ENCODE peak calls at places on chromosomes 4 and X, in seven cellular contexts. B is activated T-cell treated with anti-CD3 and anti-CD28 coated beads for 1 hour; V is stimulated activated naive B cell treated with anti-CD40 and anti-IgM and Interleukin-4, amounts not matched to agents 10 μg/mL and 1 μg/mL and 100 μg/mL, for 72 hours; S is ELF-1; E is NCI-H1105 treated with DMSO at 0.1 percent for 48 hours; J is SW480; X is endodermal cell. I is an unnamed sample.

GRCh38 chrX:130878350-130879341 is 24.4 kb downstream of the ENOX2 start:
- DNase-seq in B (no peak), S (no peak), E (peak), J (peak), X (no peak), V (no peak), I (peak)

GRCh38 chr4:92101609-92102231 is 202.0 kb upstream of the GRID2 start:
- DNase-seq in E (no peak), J (no peak), B (no peak), V (no peak), S (no peak), X (no peak), I (peak)

GRCh38 chr4:3684546-3684945 is 81.6 kb upstream of the ADRA2C start:
- DNase-seq in S (no peak), V (no peak), B (no peak), X (no peak), J (no peak), E (no peak), I (no peak)

GRCh38 chr4:43242611-43243010 is 350.1 kb downstream of the GRXCR1 start:
- DNase-seq in X (no peak), S (no peak), J (no peak), E (no peak), B (no peak), V (no peak), I (peak)

GRCh38 chr4:17313194-17313593 is 198.7 kb downstream of the QDPR start:
- DNase-seq in B (no peak), J (no peak), V (no peak), X (no peak), E (no peak), S (no peak), I (no peak)

GRCh38 chrX:32998776-32999175 is 212.6 kb downstream of the DMD start:
- DNase-seq in V (no peak), X (no peak), E (no peak), J (no peak), S (no peak), B (no peak), I (no peak)

GRCh38 chr4:34732170-34732569 is 1512.1 kb downstream of the ARAP2 start:
- DNase-seq in E (no peak), V (no peak), S (no peak), B (no peak), X (no peak), J (no peak), I (no peak)

GRCh38 chr4:110742148-110742547 is 119.3 kb upstream of the PITX2 start:
- DNase-seq in X (no peak), V (no peak), B (no peak), J (no peak), S (no peak), E (no peak), I (peak)

GRCh38 chr4:85783483-85783882 is 308.5 kb downstream of the ARHGAP24 start:
- DNase-seq in V (no peak), X (no peak), S (no peak), B (no peak), J (no peak), E (no peak), I (peak)

GRCh38 chr4:108045687-108046024 is 56.0 kb downstream of the HADH start:
- DNase-seq in E (no peak), J (no peak), X (no peak), B (no peak), V (no peak), S (no peak), I (peak)

GRCh38 chr4:153465583-153465921 is 608 bp upstream of the TMEM131L start:
- DNase-seq in E (no peak), V (no peak), X (no peak), B (no peak), J (peak), S (no peak), I (peak)

GRCh38 chrX:9291666-9292065 is 173.2 kb upstream of the TBL1X start:
- DNase-seq in S (peak), X (peak), J (no peak), B (no peak), V (no peak), E (peak), I (no peak)

GRCh38 chrX:16842684-16843083 is 27.5 kb downstream of the RBBP7 start:
- DNase-seq in V (no peak), X (no peak), S (no peak), E (no peak), B (no peak), J (no peak), I (no peak)

GRCh38 chr4:137819964-137820383 is 287.7 kb upstream of the PCDH18 start:
- DNase-seq in B (no peak), J (peak), X (peak), E (peak), S (peak), V (no peak), I (peak)

GRCh38 chr4:41241919-41242318 is 14.8 kb upstream of the UCHL1 start:
- DNase-seq in X (no peak), V (no peak), J (no peak), E (no peak), B (no peak), S (no peak), I (no peak)

GRCh38 chr4:1576200-1576960 is 107.7 kb downstream of the FAM53A start:
- DNase-seq in J (no peak), E (no peak), S (no peak), B (no peak), X (peak), V (no peak), I (no peak)

GRCh38 chr4:148116264-148116663 is 325.9 kb downstream of the NR3C2 start:
- DNase-seq in V (no peak), X (no peak), S (no peak), E (peak), B (no peak), J (no peak), I (peak)

GRCh38 chrX:98068210-98068609 is 1184.5 kb downstream of the RPA4 start:
- DNase-seq in E (no peak), X (peak), J (no peak), B (no peak), V (no peak), S (no peak), I (peak)

GRCh38 chr4:77434299-77435092 is 171.1 kb upstream of the CXCL13 start:
- DNase-seq in X (no peak), V (no peak), B (no peak), E (no peak), S (no peak), J (no peak), I (no peak)

GRCh38 chrX:41733939-41734338 is 10.0 kb downstream of the GPR82 start:
- DNase-seq in V (peak), E (no peak), B (no peak), X (no peak), S (no peak), J (no peak), I (no peak)

GRCh38 chrX:112818114-112819012 is 22.3 kb downstream of the AMOT start:
- DNase-seq in B (no peak), S (no peak), V (no peak), J (peak), X (peak), E (no peak), I (no peak)

GRCh38 chr4:168273838-168274237 is 44.7 kb downstream of the DDX60 start:
- DNase-seq in B (no peak), E (no peak), S (peak), X (no peak), V (no peak), J (no peak), I (no peak)

GRCh38 chrX:27987862-27988646 is 6.8 kb upstream of the DCAF8L1 start:
- DNase-seq in V (no peak), J (peak), E (no peak), S (peak), B (no peak), X (no peak), I (no peak)

GRCh38 chr4:2799444-2799911 is 6.6 kb downstream of the SH3BP2 start:
- DNase-seq in B (no peak), S (no peak), X (no peak), V (no peak), J (no peak), E (no peak), I (no peak)

GRCh38 chr4:37675587-37676290 is 10.4 kb downstream of the RELL1 start:
- DNase-seq in E (no peak), J (no peak), X (no peak), V (peak), B (no peak), S (no peak), I (no peak)

GRCh38 chr4:166501941-166502382 is 628.9 kb downstream of the TLL1 start:
- DNase-seq in X (peak), S (peak), B (no peak), V (no peak), J (no peak), E (no peak), I (no peak)

GRCh38 chrX:14673764-14674163 is 144.4 kb downstream of the GLRA2 start:
- DNase-seq in E (peak), B (no peak), V (peak), X (no peak), S (no peak), J (peak), I (peak)

GRCh38 chr4:88320174-88320779 is 35.9 kb upstream of the PPM1K start:
- DNase-seq in V (no peak), J (no peak), S (no peak), B (no peak), X (no peak), E (no peak), I (peak)

GRCh38 chr4:110508827-110509446 is 33.0 kb downstream of the ENPEP start:
- DNase-seq in B (no peak), J (peak), X (no peak), S (no peak), E (no peak), V (no peak), I (peak)

GRCh38 chr4:20684852-20685763 is 15.2 kb upstream of the PACRGL start:
- DNase-seq in B (no peak), X (no peak), V (no peak), S (no peak), J (no peak), E (peak), I (peak)

GRCh38 chr4:81635747-81636146 is 164.0 kb upstream of the RASGEF1B start:
- DNase-seq in J (no peak), V (peak), E (no peak), S (peak), X (no peak), B (no peak), I (no peak)

GRCh38 chrX:40171513-40172168 is 73.9 kb upstream of the BCOR start:
- DNase-seq in S (peak), J (no peak), V (no peak), B (no peak), E (no peak), X (peak), I (peak)

GRCh38 chr4:3679851-3680311 is 86.3 kb upstream of the ADRA2C start:
- DNase-seq in X (peak), E (no peak), S (no peak), B (no peak), J (no peak), V (no peak), I (no peak)

GRCh38 chrX:50691820-50692219 is 122.2 kb downstream of the SHROOM4 start:
- DNase-seq in X (peak), J (peak), B (no peak), E (peak), V (peak), S (peak), I (peak)

GRCh38 chr4:10096201-10096975 is 20.2 kb downstream of the WDR1 start:
- DNase-seq in S (peak), V (peak), E (no peak), B (peak), X (no peak), J (no peak), I (peak)

GRCh38 chrX:38817004-38817703 is 15.9 kb downstream of the MID1IP1 start:
- DNase-seq in B (no peak), V (no peak), E (no peak), S (peak), J (no peak), X (peak), I (no peak)